ENCODE peak calls at places on chromosomes 13 and 19, in seven cellular contexts. M, W, X, E, C, P and O are unnamed samples.

GRCh38 chr19:13976446-13976845 is 24.1 kb downstream of the DCAF15 start:
- DNase-seq in X (no peak), P (no peak), M (no peak), E (no peak), W (no peak), C (no peak), O (no peak)

GRCh38 chr13:39347926-39348901 is 254.8 kb downstream of the LHFPL6 start:
- DNase-seq in M (no peak), X (no peak), C (peak), E (no peak), P (no peak), W (peak), O (no peak)

GRCh38 chr19:511101-511841 is 4.0 kb downstream of the TPGS1 start:
- DNase-seq in P (no peak), M (no peak), E (no peak), X (no peak), C (peak), W (peak), O (no peak)

GRCh38 chr13:114115191-114115671 is 17.2 kb downstream of the RASA3 start:
- DNase-seq in C (no peak), W (no peak), X (peak), M (no peak), P (no peak), E (peak), O (no peak)

GRCh38 chr13:111049791-111050538 is 65.1 kb upstream of the ARHGEF7 start:
- DNase-seq in P (no peak), M (no peak), C (no peak), X (peak), E (peak), W (no peak), O (no peak)

GRCh38 chr19:38395381-38396127 is 7.1 kb downstream of the SPRED3 start:
- DNase-seq in M (no peak), C (no peak), E (no peak), W (no peak), X (no peak), P (no peak), O (no peak)

GRCh38 chr13:51361111-51361510 is 21.6 kb downstream of the SERPINE3 start:
- DNase-seq in W (no peak), X (peak), M (no peak), P (no peak), E (no peak), C (no peak), O (no peak)

GRCh38 chr13:46804391-46804815 is 7.4 kb upstream of the ESD start:
- DNase-seq in W (no peak), C (no peak), M (no peak), X (peak), P (peak), E (peak), O (no peak)

GRCh38 chr13:99548448-99548847 is 47.2 kb downstream of the TM9SF2 start:
- DNase-seq in P (no peak), X (no peak), M (no peak), C (no peak), E (no peak), W (no peak), O (no peak)

GRCh38 chr13:33454844-33455256 is 169.3 kb upstream of the STARD13 start:
- DNase-seq in X (no peak), C (no peak), E (no peak), W (no peak), M (no peak), P (no peak), O (no peak)

GRCh38 chr13:20390526-20391175 is 135.0 kb downstream of the CRYL1 start:
- DNase-seq in X (no peak), P (no peak), M (no peak), W (no peak), E (no peak), C (no peak), O (no peak)

GRCh38 chr19:3783660-3784584 is 2.3 kb downstream of the MATK start:
- DNase-seq in C (peak), M (peak), E (no peak), W (no peak), X (no peak), P (no peak), O (no peak)

GRCh38 chr19:17260842-17261325 is 3.7 kb downstream of the USHBP1 start:
- DNase-seq in C (peak), M (peak), P (peak), X (peak), E (peak), W (peak), O (peak)

GRCh38 chr19:14363203-14364097 is 17.8 kb upstream of the ADGRE5 start:
- DNase-seq in P (no peak), M (peak), X (peak), C (peak), E (no peak), W (no peak), O (no peak)

GRCh38 chr19:15111758-15112157 is 4.6 kb downstream of the SYDE1 start:
- DNase-seq in C (no peak), X (no peak), P (no peak), M (no peak), W (no peak), E (no peak), O (no peak)

GRCh38 chr13:32581177-32581786 is 5.0 kb upstream of the PDS5B start:
- DNase-seq in X (peak), M (no peak), P (no peak), E (peak), C (no peak), W (no peak), O (no peak)

GRCh38 chr13:36531746-36532486 is 99.6 kb downstream of the CCNA1 start:
- DNase-seq in C (no peak), M (no peak), W (no peak), X (peak), E (peak), P (no peak), O (no peak)

GRCh38 chr13:98451676-98452105 is 125.2 kb downstream of the STK24 start:
- DNase-seq in X (peak), C (no peak), M (no peak), W (no peak), P (no peak), E (no peak), O (no peak)

GRCh38 chr13:46097015-46097414 is 7.8 kb downstream of the CPB2 start:
- DNase-seq in E (no peak), X (no peak), P (no peak), C (no peak), W (no peak), M (no peak), O (peak)

GRCh38 chr13:77838271-77838670 is 80.4 kb downstream of the EDNRB start:
- DNase-seq in M (no peak), C (no peak), E (no peak), W (no peak), X (no peak), P (no peak), O (no peak)

GRCh38 chr19:3855321-3855720 is 13.5 kb downstream of the ZFR2 start:
- DNase-seq in W (no peak), C (no peak), P (no peak), E (peak), X (peak), M (no peak), O (no peak)

GRCh38 chr19:43798546-43799409 is 3.5 kb downstream of the LYPD5 start:
- DNase-seq in E (peak), P (no peak), W (peak), C (peak), M (peak), X (peak), O (no peak)

GRCh38 chr13:98332691-98333090 is 155.6 kb upstream of the RNF113B start:
- DNase-seq in W (no peak), E (no peak), X (no peak), M (no peak), P (no peak), C (no peak), O (no peak)

GRCh38 chr13:51311271-51311670 is 28.2 kb upstream of the SERPINE3 start:
- DNase-seq in W (no peak), E (no peak), P (no peak), C (no peak), M (no peak), X (no peak), O (no peak)

GRCh38 chr19:46840157-46840942 is 10.3 kb downstream of the AP2S1 start:
- DNase-seq in M (peak), E (peak), X (peak), P (peak), W (peak), C (peak), O (peak)

GRCh38 chr19:2922987-2923386 is 21.8 kb downstream of the ZNF77 start:
- DNase-seq in X (peak), M (no peak), P (no peak), E (no peak), C (peak), W (no peak), O (no peak)

GRCh38 chr19:40423227-40423566 is 2.6 kb downstream of the SERTAD1 start:
- DNase-seq in X (no peak), M (no peak), W (no peak), C (no peak), E (no peak), P (no peak), O (no peak)

GRCh38 chr19:16417660-16418596 is 53.8 kb downstream of the EPS15L1 start:
- DNase-seq in X (peak), M (peak), P (peak), W (no peak), C (peak), E (peak), O (no peak)

GRCh38 chr19:29724741-29725140 is 9.7 kb upstream of the C19orf12 start:
- DNase-seq in C (no peak), W (no peak), X (no peak), E (no peak), P (no peak), M (no peak), O (no peak)

GRCh38 chr19:7933828-7934725 is 8.1 kb upstream of the CTXN1 start:
- DNase-seq in C (no peak), P (no peak), M (no peak), E (no peak), X (no peak), W (no peak), O (no peak)

GRCh38 chr19:42176649-42176989 is 40.9 kb downstream of the DEDD2 start:
- DNase-seq in M (no peak), X (no peak), P (no peak), W (no peak), E (no peak), C (no peak), O (no peak)

GRCh38 chr13:40664100-40665060 is 2.1 kb downstream of the FOXO1 start:
- DNase-seq in C (peak), M (peak), P (peak), X (peak), W (no peak), E (peak), O (no peak)